ENCODE peak calls at places on chromosomes 2 and 18, in seven cellular contexts. One of them, this sample, is unnamed.

GRCh38 chr2:165253178-165253577 is 14.0 kb downstream of the SCN2A start:
- DNase-seq in endothelial cell: no peak
- DNase-seq in kidney: no peak
- DNase-seq in spleen: no peak
- DNase-seq in fibroblast of the aortic adventitia: no peak
- DNase-seq in fibroblast of lung: no peak
- DNase-seq in osteocyte: no peak
- DNase-seq in this sample: no peak

GRCh38 chr2:70104231-70105111 is 17.2 kb downstream of the PCBP1 start:
- DNase-seq in endothelial cell: peak; percentile 31
- DNase-seq in kidney: no peak
- DNase-seq in spleen: no peak
- DNase-seq in fibroblast of the aortic adventitia: peak; percentile 65
- DNase-seq in fibroblast of lung: peak; percentile 85
- DNase-seq in osteocyte: no peak
- DNase-seq in this sample: no peak

GRCh38 chr18:21241224-21242131 is 554 bp upstream of the GREB1L start:
- DNase-seq in endothelial cell: peak; percentile 40
- DNase-seq in kidney: no peak
- DNase-seq in spleen: no peak
- DNase-seq in fibroblast of the aortic adventitia: no peak
- DNase-seq in fibroblast of lung: no peak
- DNase-seq in osteocyte: no peak
- DNase-seq in this sample: no peak

GRCh38 chr2:77016481-77016880 is 505.7 kb downstream of the LRRTM4 start:
- DNase-seq in endothelial cell: no peak
- DNase-seq in kidney: no peak
- DNase-seq in spleen: no peak
- DNase-seq in fibroblast of the aortic adventitia: no peak
- DNase-seq in fibroblast of lung: no peak
- DNase-seq in osteocyte: no peak
- DNase-seq in this sample: no peak

GRCh38 chr18:13003466-13003896 is 12.3 kb downstream of the CEP192 start:
- DNase-seq in endothelial cell: peak; percentile 58
- DNase-seq in kidney: no peak
- DNase-seq in spleen: no peak
- DNase-seq in fibroblast of the aortic adventitia: peak; percentile 72
- DNase-seq in fibroblast of lung: peak; percentile 67
- DNase-seq in osteocyte: no peak
- DNase-seq in this sample: peak; percentile 67

GRCh38 chr2:235577404-235578330 is 83.8 kb downstream of the AGAP1 start:
- DNase-seq in endothelial cell: no peak
- DNase-seq in kidney: peak; percentile 62
- DNase-seq in spleen: no peak
- DNase-seq in fibroblast of the aortic adventitia: no peak
- DNase-seq in fibroblast of lung: peak; percentile 64
- DNase-seq in osteocyte: no peak
- DNase-seq in this sample: no peak

GRCh38 chr2:148888003-148888501 is 13.0 kb downstream of the KIF5C start:
- DNase-seq in endothelial cell: peak; percentile 26
- DNase-seq in kidney: peak; percentile 68
- DNase-seq in spleen: peak; percentile 79
- DNase-seq in fibroblast of the aortic adventitia: no peak
- DNase-seq in fibroblast of lung: no peak
- DNase-seq in osteocyte: no peak
- DNase-seq in this sample: no peak

GRCh38 chr2:11406492-11407381 is 59.2 kb downstream of the E2F6 start:
- DNase-seq in endothelial cell: no peak
- DNase-seq in kidney: no peak
- DNase-seq in spleen: no peak
- DNase-seq in fibroblast of the aortic adventitia: peak; percentile 82
- DNase-seq in fibroblast of lung: peak; percentile 91
- DNase-seq in osteocyte: peak; percentile 87
- DNase-seq in this sample: no peak

GRCh38 chr2:169761251-169761969 is 27.8 kb downstream of the KLHL23 start:
- DNase-seq in endothelial cell: no peak
- DNase-seq in kidney: no peak
- DNase-seq in spleen: no peak
- DNase-seq in fibroblast of the aortic adventitia: no peak
- DNase-seq in fibroblast of lung: no peak
- DNase-seq in osteocyte: no peak
- DNase-seq in this sample: no peak

GRCh38 chr2:25740810-25741381 is 67.5 kb upstream of the DTNB start:
- DNase-seq in endothelial cell: no peak
- DNase-seq in kidney: no peak
- DNase-seq in spleen: no peak
- DNase-seq in fibroblast of the aortic adventitia: no peak
- DNase-seq in fibroblast of lung: no peak
- DNase-seq in osteocyte: no peak
- DNase-seq in this sample: peak; percentile 43

GRCh38 chr2:53087282-53087882 is 680.2 kb upstream of the CHAC2 start:
- DNase-seq in endothelial cell: no peak
- DNase-seq in kidney: no peak
- DNase-seq in spleen: no peak
- DNase-seq in fibroblast of the aortic adventitia: peak; percentile 60
- DNase-seq in fibroblast of lung: peak; percentile 73
- DNase-seq in osteocyte: no peak
- DNase-seq in this sample: peak; percentile 33

GRCh38 chr18:69064063-69064462 is 266.2 kb downstream of the CCDC102B start:
- DNase-seq in endothelial cell: no peak
- DNase-seq in kidney: no peak
- DNase-seq in spleen: no peak
- DNase-seq in fibroblast of the aortic adventitia: no peak
- DNase-seq in fibroblast of lung: no peak
- DNase-seq in osteocyte: no peak
- DNase-seq in this sample: no peak

GRCh38 chr2:195961873-195962272 is 106.8 kb downstream of the DNAH7 start:
- DNase-seq in endothelial cell: no peak
- DNase-seq in kidney: no peak
- DNase-seq in spleen: no peak
- DNase-seq in fibroblast of the aortic adventitia: no peak
- DNase-seq in fibroblast of lung: no peak
- DNase-seq in osteocyte: no peak
- DNase-seq in this sample: no peak

GRCh38 chr2:160033732-160034392 is 28.6 kb downstream of the PLA2R1 start:
- DNase-seq in endothelial cell: no peak
- DNase-seq in kidney: no peak
- DNase-seq in spleen: no peak
- DNase-seq in fibroblast of the aortic adventitia: peak; percentile 81
- DNase-seq in fibroblast of lung: peak; percentile 68
- DNase-seq in osteocyte: no peak
- DNase-seq in this sample: peak; percentile 67

GRCh38 chr2:219274392-219274921 is 4.7 kb upstream of the DNAJB2 start:
- DNase-seq in endothelial cell: no peak
- DNase-seq in kidney: peak; percentile 75
- DNase-seq in spleen: peak; percentile 68
- DNase-seq in fibroblast of the aortic adventitia: peak; percentile 72
- DNase-seq in fibroblast of lung: peak; percentile 42
- DNase-seq in osteocyte: no peak
- DNase-seq in this sample: peak; percentile 65
- TF ChIP-seq CTCF in endothelial cell: no peak
- TF ChIP-seq CTCF in kidney: no peak
- TF ChIP-seq CTCF in spleen: no peak
- TF ChIP-seq CTCF in fibroblast of the aortic adventitia: no peak
- TF ChIP-seq CTCF in fibroblast of lung: no peak
- TF ChIP-seq CTCF in osteocyte: no peak
- TF ChIP-seq CTCF in this sample: no peak

GRCh38 chr2:241598487-241598886 is 38.5 kb downstream of the THAP4 start:
- DNase-seq in endothelial cell: no peak
- DNase-seq in kidney: no peak
- DNase-seq in spleen: no peak
- DNase-seq in fibroblast of the aortic adventitia: no peak
- DNase-seq in fibroblast of lung: no peak
- DNase-seq in osteocyte: no peak
- DNase-seq in this sample: peak; percentile 46
- TF ChIP-seq CTCF in endothelial cell: no peak
- TF ChIP-seq CTCF in kidney: peak; percentile 15
- TF ChIP-seq CTCF in spleen: no peak
- TF ChIP-seq CTCF in fibroblast of the aortic adventitia: peak; percentile 13
- TF ChIP-seq CTCF in fibroblast of lung: no peak
- TF ChIP-seq CTCF in osteocyte: peak; percentile 46
- TF ChIP-seq CTCF in this sample: no peak

GRCh38 chr2:121132054-121132453 is 152.9 kb downstream of the TFCP2L1 start:
- DNase-seq in endothelial cell: no peak
- DNase-seq in kidney: no peak
- DNase-seq in spleen: no peak
- DNase-seq in fibroblast of the aortic adventitia: no peak
- DNase-seq in fibroblast of lung: no peak
- DNase-seq in osteocyte: no peak
- DNase-seq in this sample: no peak
- TF ChIP-seq CTCF in endothelial cell: no peak
- TF ChIP-seq CTCF in kidney: no peak
- TF ChIP-seq CTCF in spleen: no peak
- TF ChIP-seq CTCF in fibroblast of the aortic adventitia: no peak
- TF ChIP-seq CTCF in fibroblast of lung: no peak
- TF ChIP-seq CTCF in osteocyte: no peak
- TF ChIP-seq CTCF in this sample: no peak

GRCh38 chr2:128321421-128321775 is 2.7 kb upstream of the HS6ST1 start:
- DNase-seq in endothelial cell: no peak
- DNase-seq in kidney: peak; percentile 74
- DNase-seq in spleen: peak; percentile 81
- DNase-seq in fibroblast of the aortic adventitia: no peak
- DNase-seq in fibroblast of lung: no peak
- DNase-seq in osteocyte: peak; percentile 78
- DNase-seq in this sample: no peak
- TF ChIP-seq CTCF in endothelial cell: no peak
- TF ChIP-seq CTCF in kidney: no peak
- TF ChIP-seq CTCF in spleen: no peak
- TF ChIP-seq CTCF in fibroblast of the aortic adventitia: no peak
- TF ChIP-seq CTCF in fibroblast of lung: no peak
- TF ChIP-seq CTCF in osteocyte: no peak
- TF ChIP-seq CTCF in this sample: no peak

DNA sequence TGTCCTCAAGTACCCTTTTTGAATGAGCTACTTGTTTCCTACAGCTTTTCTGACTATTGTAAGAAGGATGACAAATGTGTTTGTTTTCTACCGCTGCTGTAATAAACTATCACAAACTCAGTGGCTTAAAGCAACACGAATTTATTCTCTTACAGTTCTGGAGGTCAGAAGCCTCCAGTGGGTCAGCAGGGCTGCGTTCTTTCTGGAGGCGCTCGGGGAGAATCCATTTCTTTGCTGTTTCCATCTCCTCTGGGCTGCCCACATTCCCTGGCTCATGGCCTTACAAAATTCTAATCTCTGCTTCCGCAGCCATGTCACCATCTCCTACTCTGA is 128.5 kb downstream of the SPP2 start:
- DNase-seq in endothelial cell: no peak
- DNase-seq in kidney: no peak
- DNase-seq in spleen: no peak
- DNase-seq in fibroblast of the aortic adventitia: no peak
- DNase-seq in fibroblast of lung: no peak
- DNase-seq in osteocyte: no peak
- DNase-seq in this sample: no peak
- TF ChIP-seq CTCF in endothelial cell: no peak
- TF ChIP-seq CTCF in kidney: no peak
- TF ChIP-seq CTCF in spleen: no peak
- TF ChIP-seq CTCF in fibroblast of the aortic adventitia: no peak
- TF ChIP-seq CTCF in fibroblast of lung: no peak
- TF ChIP-seq CTCF in osteocyte: no peak
- TF ChIP-seq CTCF in this sample: no peak

GRCh38 chr2:35871672-35872071 is 483.9 kb upstream of the CRIM1 start:
- DNase-seq in endothelial cell: no peak
- DNase-seq in kidney: no peak
- DNase-seq in spleen: no peak
- DNase-seq in fibroblast of the aortic adventitia: no peak
- DNase-seq in fibroblast of lung: no peak
- DNase-seq in osteocyte: no peak
- DNase-seq in this sample: no peak
- TF ChIP-seq CTCF in endothelial cell: no peak
- TF ChIP-seq CTCF in kidney: no peak
- TF ChIP-seq CTCF in spleen: no peak
- TF ChIP-seq CTCF in fibroblast of the aortic adventitia: no peak
- TF ChIP-seq CTCF in fibroblast of lung: no peak
- TF ChIP-seq CTCF in osteocyte: peak; percentile 10
- TF ChIP-seq CTCF in this sample: no peak

GRCh38 chr18:49048361-49048760 is 97.6 kb upstream of the SMAD7 start:
- DNase-seq in endothelial cell: no peak
- DNase-seq in kidney: no peak
- DNase-seq in spleen: no peak
- DNase-seq in fibroblast of the aortic adventitia: peak; percentile 79
- DNase-seq in fibroblast of lung: no peak
- DNase-seq in osteocyte: peak; percentile 4
- DNase-seq in this sample: no peak
- TF ChIP-seq CTCF in endothelial cell: no peak
- TF ChIP-seq CTCF in kidney: no peak
- TF ChIP-seq CTCF in spleen: no peak
- TF ChIP-seq CTCF in fibroblast of the aortic adventitia: no peak
- TF ChIP-seq CTCF in fibroblast of lung: no peak
- TF ChIP-seq CTCF in osteocyte: no peak
- TF ChIP-seq CTCF in this sample: no peak

GRCh38 chr2:231557571-231558217 is 27.4 kb upstream of the NMUR1 start:
- DNase-seq in endothelial cell: peak; percentile 40
- DNase-seq in kidney: peak; percentile 89
- DNase-seq in spleen: peak; percentile 83
- DNase-seq in fibroblast of the aortic adventitia: peak; percentile 95
- DNase-seq in fibroblast of lung: peak; percentile 89
- DNase-seq in osteocyte: no peak
- DNase-seq in this sample: peak; percentile 66
- TF ChIP-seq CTCF in endothelial cell: peak; percentile 72
- TF ChIP-seq CTCF in kidney: peak; percentile 79
- TF ChIP-seq CTCF in spleen: peak; percentile 51
- TF ChIP-seq CTCF in fibroblast of the aortic adventitia: peak; percentile 79
- TF ChIP-seq CTCF in fibroblast of lung: peak; percentile 60
- TF ChIP-seq CTCF in osteocyte: peak; percentile 80
- TF ChIP-seq CTCF in this sample: peak; percentile 57

GRCh38 chr18:47108373-47108772 is 41.9 kb downstream of the HDHD2 start:
- DNase-seq in endothelial cell: no peak
- DNase-seq in kidney: no peak
- DNase-seq in spleen: no peak
- DNase-seq in fibroblast of the aortic adventitia: no peak
- DNase-seq in fibroblast of lung: no peak
- DNase-seq in osteocyte: no peak
- DNase-seq in this sample: no peak
- TF ChIP-seq CTCF in endothelial cell: no peak
- TF ChIP-seq CTCF in kidney: no peak
- TF ChIP-seq CTCF in spleen: no peak
- TF ChIP-seq CTCF in fibroblast of the aortic adventitia: no peak
- TF ChIP-seq CTCF in fibroblast of lung: no peak
- TF ChIP-seq CTCF in osteocyte: no peak
- TF ChIP-seq CTCF in this sample: no peak